ENCODE peak calls at places on chromosomes 12 and 14, in eight cellular contexts. C, J, H, S, O, U, A and Z are unnamed samples.

GRCh38 chr14:23452237-23452636 is 16.8 kb upstream of the MYH7 start:
- DNase-seq in S (no peak), A (no peak), J (no peak), U (no peak), H (no peak), O (no peak), C (no peak), Z (no peak)

GRCh38 chr14:81453166-81453766 is 53.1 kb upstream of the STON2 start:
- DNase-seq in U (peak; percentile 24), A (peak; percentile 70), H (peak; percentile 34), O (peak; percentile 67), J (peak; percentile 79), S (no peak), C (peak; percentile 62), Z (no peak)

GRCh38 chr12:51593539-51593938 is 2.5 kb downstream of the SCN8A start:
- DNase-seq in O (no peak), J (peak; percentile 62), H (no peak), U (peak; percentile 6), A (peak; percentile 74), S (no peak), C (peak; percentile 17), Z (peak; percentile 37)

GRCh38 chr14:26905219-26905618 is 307.4 kb upstream of the NOVA1 start:
- DNase-seq in C (no peak), H (no peak), S (no peak), U (no peak), A (no peak), O (no peak), J (no peak), Z (no peak)

GRCh38 chr14:79608426-79608825 is 602.9 kb downstream of the DIO2 start:
- DNase-seq in C (no peak), H (no peak), J (no peak), S (no peak), O (no peak), U (no peak), A (no peak), Z (no peak)

GRCh38 chr12:128259556-128260070 is 7.4 kb upstream of the TMEM132C start:
- DNase-seq in S (no peak), C (no peak), A (peak; percentile 0), O (no peak), U (no peak), J (peak; percentile 41), H (no peak), Z (no peak)

GRCh38 chr12:65248656-65249633 is 29.5 kb upstream of the MSRB3 start:
- DNase-seq in A (no peak), H (no peak), C (no peak), U (no peak), O (no peak), J (no peak), S (no peak), Z (no peak)

GRCh38 chr12:127822743-127823433 is 444.1 kb upstream of the TMEM132C start:
- DNase-seq in O (no peak), S (no peak), H (peak; percentile 36), U (no peak), J (no peak), A (no peak), C (no peak), Z (no peak)

GRCh38 chr12:121576851-121577391 is 3.9 kb downstream of the KDM2B start:
- DNase-seq in J (peak; percentile 92), A (peak; percentile 87), O (no peak), C (no peak), H (no peak), S (no peak), U (no peak), Z (no peak)

GRCh38 chr14:64745511-64746041 is 41.4 kb downstream of the PLEKHG3 start:
- DNase-seq in U (no peak), C (no peak), H (no peak), A (peak; percentile 28), J (peak; percentile 52), O (no peak), S (no peak), Z (no peak)

GRCh38 chr12:29889737-29890136 is 106.0 kb upstream of the TMTC1 start:
- DNase-seq in U (no peak), J (peak; percentile 94), C (peak; percentile 16), H (peak; percentile 33), A (peak; percentile 72), O (no peak), S (no peak), Z (no peak)

GRCh38 chr12:27960822-27961221 is 11.7 kb downstream of the PTHLH start:
- DNase-seq in A (no peak), U (no peak), C (no peak), O (no peak), J (no peak), S (no peak), H (no peak), Z (no peak)

GRCh38 chr12:9073077-9073476 is 42.6 kb downstream of the A2M start:
- DNase-seq in A (no peak), U (no peak), O (no peak), H (no peak), S (no peak), J (no peak), C (no peak), Z (no peak)

GRCh38 chr14:100891501-100892445 is 11.7 kb downstream of the RTL1 start:
- DNase-seq in A (no peak), J (no peak), H (no peak), C (peak; percentile 2), U (no peak), S (peak; percentile 56), O (peak; percentile 43), Z (no peak)

GRCh38 chr12:106248849-106249371 is 1.1 kb upstream of the CKAP4 start:
- DNase-seq in A (peak; percentile 34), H (no peak), O (no peak), S (no peak), U (no peak), C (peak; percentile 19), J (no peak), Z (peak; percentile 16)

GRCh38 chr14:88142990-88143389 is 138.1 kb downstream of the GPR65 start:
- DNase-seq in U (no peak), C (no peak), J (no peak), S (no peak), A (no peak), O (no peak), H (no peak), Z (no peak)
- H3K27ac ChIP-seq in U (no peak overlapping the region), C (no peak overlapping the region), J (no peak overlapping the region), S (no peak overlapping the region), A (no peak overlapping the region), O (no peak overlapping the region), H (no peak overlapping the region), Z (no peak overlapping the region)

GRCh38 chr14:68127166-68127565 is 307.6 kb downstream of the RAD51B start:
- DNase-seq in U (no peak), O (no peak), J (no peak), H (no peak), S (no peak), C (no peak), A (no peak), Z (no peak)

GRCh38 chr14:68124050-68124449 is 304.5 kb downstream of the RAD51B start:
- DNase-seq in U (no peak), J (no peak), O (no peak), C (no peak), S (no peak), H (no peak), A (no peak), Z (no peak)

GRCh38 chr14:68124885-68125731 is 305.5 kb downstream of the RAD51B start:
- DNase-seq in C (no peak), A (no peak), O (no peak), H (no peak), U (no peak), S (no peak), J (no peak), Z (no peak)
- H3K27ac ChIP-seq in C (peak overlapping the region; percentile 57), A (no peak overlapping the region), O (no peak overlapping the region), H (no peak overlapping the region), U (peak overlapping the region; percentile 83), S (no peak overlapping the region), J (no peak overlapping the region), Z (no peak overlapping the region)

GRCh38 chr14:72450473-72451044 is 443.3 kb downstream of the DPF3 start:
- DNase-seq in A (no peak), S (no peak), H (no peak), U (peak; percentile 44), J (no peak), O (no peak), C (no peak), Z (no peak)
- H3K27ac ChIP-seq in A (no peak overlapping the region), S (no peak overlapping the region), H (no peak overlapping the region), U (peak overlapping the region; percentile 95), J (no peak overlapping the region), O (no peak overlapping the region), C (no peak overlapping the region), Z (no peak overlapping the region)

GRCh38 chr14:93720981-93721483 is 67.3 kb downstream of the PRIMA1 start:
- DNase-seq in U (no peak), O (no peak), A (no peak), C (no peak), S (no peak), J (no peak), H (no peak), Z (no peak)
- H3K27ac ChIP-seq in U (no peak overlapping the region), O (no peak overlapping the region), A (no peak overlapping the region), C (no peak overlapping the region), S (no peak overlapping the region), J (no peak overlapping the region), H (no peak overlapping the region), Z (no peak overlapping the region)

GRCh38 chr12:118377891-118378470 is 1.6 kb downstream of the SUDS3 start:
- DNase-seq in A (peak; percentile 68), J (peak; percentile 48), O (peak; percentile 80), U (peak; percentile 50), C (peak; percentile 72), H (peak; percentile 42), S (no peak), Z (peak; percentile 53)
- H3K27ac ChIP-seq in A (peak overlapping the region; percentile 15), J (peak overlapping the region; percentile 15), O (no peak overlapping the region), U (no peak overlapping the region), C (peak overlapping the region; percentile 91), H (peak overlapping the region; percentile 89), S (no peak overlapping the region), Z (peak overlapping the region; percentile 100)

DNA sequence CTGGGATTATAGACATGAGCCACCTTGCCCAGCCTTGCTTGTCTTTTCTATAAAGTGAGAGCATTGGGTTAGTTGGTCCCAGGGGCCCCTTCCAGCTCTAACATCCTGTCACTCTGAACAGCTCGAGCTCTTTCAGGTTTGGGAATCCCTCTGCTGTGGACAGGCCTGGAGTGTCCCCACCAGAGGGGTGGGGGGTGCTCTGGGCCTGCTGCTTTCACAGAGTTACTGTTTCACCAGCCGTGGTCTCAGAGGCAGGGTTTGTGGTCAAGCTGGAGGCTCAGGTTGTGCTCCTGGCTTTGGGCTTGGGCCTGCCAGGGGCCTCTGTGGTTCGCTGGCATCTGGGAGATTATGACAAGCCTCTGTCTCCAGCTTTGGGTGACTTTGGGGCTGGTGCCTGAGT is 59.7 kb downstream of the FBXL14 start:
- DNase-seq in S (no peak), C (peak; percentile 30), J (no peak), A (no peak), H (no peak), U (no peak), O (no peak), Z (no peak)
- H3K27ac ChIP-seq in S (no peak overlapping the region), C (peak overlapping the region; percentile 10), J (no peak overlapping the region), A (no peak overlapping the region), H (no peak overlapping the region), U (no peak overlapping the region), O (no peak overlapping the region), Z (no peak overlapping the region)